ENCODE peak calls at places on chromosomes 6 and 20, in ten cellular contexts. G, V, D, K, H, R, S, O, F and J are unnamed samples.

GRCh38 chr6:12348530-12349511 is 58.7 kb downstream of the EDN1 start:
- DNase-seq in G (no peak), V (peak), D (peak), K (no peak), H (peak), R (peak), S (no peak), O (no peak), F (peak), J (peak)

GRCh38 chr6:90199900-90200299 is 96.7 kb downstream of the BACH2 start:
- DNase-seq in G (no peak), V (no peak), D (no peak), K (no peak), H (no peak), R (peak), S (no peak), O (no peak), F (no peak), J (no peak)

GRCh38 chr6:156808287-156808686 is 31.1 kb downstream of the ARID1B start:
- DNase-seq in G (no peak), V (peak), D (no peak), K (no peak), H (peak), R (peak), S (no peak), O (no peak), F (no peak), J (no peak)

GRCh38 chr20:45867129-45867810 is 9.9 kb downstream of the ZSWIM3 start:
- DNase-seq in G (no peak), V (no peak), D (no peak), K (peak), H (no peak), R (no peak), S (no peak), O (no peak), F (no peak), J (no peak)

GRCh38 chr20:11995750-11996567 is 78.3 kb downstream of the BTBD3 start:
- DNase-seq in G (no peak), V (peak), D (no peak), K (no peak), H (no peak), R (no peak), S (no peak), O (no peak), F (no peak), J (no peak)

GRCh38 chr6:217048-217659 is 75.1 kb upstream of the DUSP22 start:
- DNase-seq in G (no peak), V (no peak), D (no peak), K (no peak), H (no peak), R (no peak), S (peak), O (no peak), F (no peak), J (no peak)

GRCh38 chr20:572752-573151 is 29.2 kb upstream of the CSNK2A1 start:
- DNase-seq in G (no peak), V (no peak), D (no peak), K (no peak), H (no peak), R (no peak), S (no peak), O (peak), F (no peak), J (no peak)

GRCh38 chr6:138663892-138664291 is 109.7 kb upstream of the CCDC28A start:
- DNase-seq in G (no peak), V (no peak), D (no peak), K (no peak), H (no peak), R (no peak), S (no peak), O (no peak), F (no peak), J (no peak)

GRCh38 chr6:90314516-90314915 is 17.9 kb upstream of the BACH2 start:
- DNase-seq in G (no peak), V (no peak), D (no peak), K (no peak), H (no peak), R (no peak), S (no peak), O (no peak), F (no peak), J (no peak)

DNA sequence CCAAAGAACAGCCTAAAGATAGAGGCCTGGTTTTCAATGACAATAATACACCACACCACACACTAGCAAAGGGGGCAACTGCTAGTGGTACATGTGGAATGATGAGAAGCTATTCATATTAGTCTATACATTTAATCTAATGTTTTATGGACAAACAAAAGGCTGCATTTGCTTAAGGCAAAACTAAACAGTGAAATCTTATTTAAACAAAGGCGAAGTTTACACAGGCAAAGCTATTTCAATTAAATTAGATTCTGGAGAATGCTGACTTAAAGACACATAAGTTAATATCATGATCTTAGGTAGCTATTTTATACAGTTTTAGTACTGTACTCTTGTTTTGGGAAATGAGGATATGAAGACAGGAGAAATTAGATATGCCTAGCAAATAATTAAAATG is 53.9 kb upstream of the SIM1 start:
- DNase-seq in G (no peak), V (no peak), D (no peak), K (no peak), H (no peak), R (no peak), S (no peak), O (no peak), F (no peak), J (no peak)
- TF ChIP-seq CTCF in G (no peak), V (no peak), D (no peak), K (no peak), H (no peak), R (no peak), S (no peak), O (no peak), F (no peak), J (no peak)

GRCh38 chr20:18059603-18060002 is 1.9 kb upstream of the OVOL2 start:
- DNase-seq in G (no peak), V (no peak), D (no peak), K (no peak), H (no peak), R (no peak), S (no peak), O (no peak), F (no peak), J (no peak)

GRCh38 chr20:18056174-18057105 is 1.3 kb downstream of the OVOL2 start:
- DNase-seq in G (no peak), V (peak), D (no peak), K (no peak), H (no peak), R (no peak), S (peak), O (no peak), F (peak), J (no peak)

GRCh38 chr20:18057106-18057993 is at the start of gene OVOL2:
- DNase-seq in G (no peak), V (no peak), D (no peak), K (no peak), H (no peak), R (no peak), S (no peak), O (no peak), F (peak), J (no peak)

GRCh38 chr20:18057994-18058349 is 256 bp upstream of the OVOL2 start:
- DNase-seq in G (no peak), V (no peak), D (no peak), K (no peak), H (no peak), R (no peak), S (no peak), O (no peak), F (no peak), J (no peak)

GRCh38 chr20:18058661-18059467 is 1.1 kb upstream of the OVOL2 start:
- DNase-seq in G (no peak), V (no peak), D (no peak), K (no peak), H (no peak), R (no peak), S (no peak), O (no peak), F (peak), J (no peak)
- H3K4me3 ChIP-seq in G (peak), V (no peak), D (no peak), K (no peak), H (no peak), R (no peak), S (no peak), O (no peak), F (peak), J (no peak)

DNA sequence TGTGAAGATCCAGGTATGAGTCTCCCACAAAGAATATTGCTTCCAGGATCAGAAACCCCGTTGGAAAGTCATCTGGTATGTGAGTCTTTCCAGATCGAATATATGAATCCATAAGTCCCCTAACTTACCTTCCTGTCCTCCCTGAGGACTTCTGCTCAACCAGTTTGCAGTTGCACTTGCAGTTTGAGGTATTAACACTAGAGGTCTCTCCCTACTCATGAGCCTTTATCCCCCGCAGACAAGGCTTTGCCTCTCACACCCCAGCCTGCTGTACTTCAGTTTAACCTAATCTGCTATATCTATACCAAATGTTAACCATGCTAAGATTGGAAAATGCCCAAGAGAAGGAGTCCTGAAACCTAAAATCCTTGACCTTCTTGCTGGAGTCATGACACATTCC is 135.3 kb upstream of the DEFB112 start:
- DNase-seq in G (no peak), V (no peak), D (no peak), K (no peak), H (no peak), R (peak), S (no peak), O (no peak), F (no peak), J (no peak)
- TF ChIP-seq CTCF in G (no peak), V (no peak), D (no peak), K (no peak), H (no peak), R (no peak), S (no peak), O (no peak), F (no peak), J (no peak)

GRCh38 chr6:167759912-167760311 is 66.8 kb upstream of the AFDN start:
- DNase-seq in G (no peak), V (no peak), D (no peak), K (peak), H (no peak), R (no peak), S (no peak), O (no peak), F (no peak), J (no peak)
- H3K4me3 ChIP-seq in G (no peak), V (no peak), D (no peak), K (no peak), H (no peak), R (no peak), S (no peak), O (no peak), F (no peak), J (peak)

DNA sequence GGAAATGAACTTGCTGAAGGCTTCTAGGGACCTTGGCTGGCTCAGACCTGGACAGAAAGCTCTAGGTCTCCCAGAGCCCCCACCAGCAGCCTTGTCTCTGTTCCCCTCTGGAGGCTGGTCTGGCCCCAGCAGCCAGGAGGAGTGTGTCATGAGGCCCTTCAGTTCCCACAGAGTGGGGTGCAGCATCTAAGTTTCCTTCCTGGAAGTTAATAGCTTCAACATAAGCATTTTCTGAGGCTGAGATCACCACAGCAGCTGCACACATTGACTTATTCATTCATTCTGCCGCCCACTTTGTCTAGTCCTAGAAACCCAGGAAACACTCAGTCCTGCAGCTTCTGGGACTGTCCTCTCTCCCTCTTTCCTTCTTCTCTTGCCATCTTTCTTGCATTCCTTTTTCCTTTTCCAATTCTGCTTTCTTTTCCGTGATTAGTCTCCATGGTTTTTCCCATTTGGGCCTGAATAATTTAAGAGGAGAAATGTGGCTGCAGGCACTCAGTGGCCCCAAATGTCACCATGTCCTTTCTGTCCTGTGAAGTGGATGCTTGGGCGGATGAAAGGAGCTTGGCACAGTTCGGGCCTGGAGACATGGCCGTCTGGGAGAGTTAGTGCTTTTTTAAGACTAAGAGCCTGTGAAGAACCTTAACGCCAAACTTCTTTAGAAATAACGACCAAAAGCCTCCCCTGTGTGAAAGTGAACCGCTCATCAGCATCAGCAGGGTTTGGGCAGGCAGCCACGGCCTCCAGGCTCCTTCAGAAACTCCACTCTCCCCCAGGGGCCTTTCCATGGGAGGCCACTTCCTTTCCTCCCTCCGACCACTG is 31.0 kb upstream of the PCMTD2 start:
- DNase-seq in G (no peak), V (peak), D (peak), K (no peak), H (peak), R (peak), S (no peak), O (no peak), F (no peak), J (peak)
- TF ChIP-seq CTCF in G (no peak), V (peak), D (peak), K (no peak), H (peak), R (no peak), S (no peak), O (no peak), F (no peak), J (no peak)